ENCODE peak calls at places on chromosomes 2 and 18, in eight cellular contexts. T is A549, M is uterus, Q is HCT116, K is lung, R is HFF-Myc, X is suprapubic skin, U is foreskin fibroblast. P is an unnamed sample.

GRCh38 chr2:182228741-182229140 is 198.1 kb downstream of the PDE1A start:
- DNase-seq in T (no peak), M (no peak), Q (no peak), K (no peak), R (no peak), X (no peak), U (peak; percentile 19), P (no peak)

GRCh38 chr2:160934263-160934662 is 226.0 kb upstream of the TANK start:
- DNase-seq in T (no peak), M (no peak), Q (no peak), K (no peak), R (no peak), X (no peak), U (no peak), P (no peak)

GRCh38 chr2:12217206-12217605 is 470.8 kb downstream of the LPIN1 start:
- DNase-seq in T (no peak), M (no peak), Q (no peak), K (no peak), R (no peak), X (no peak), U (no peak), P (no peak)

GRCh38 chr2:190696792-190697398 is 48.0 kb downstream of the NAB1 start:
- DNase-seq in T (no peak), M (no peak), Q (no peak), K (no peak), R (no peak), X (no peak), U (no peak), P (no peak)

GRCh38 chr18:25349131-25349925 is 2.6 kb downstream of the ZNF521 start:
- DNase-seq in T (no peak), M (peak; percentile 44), Q (no peak), K (no peak), R (peak; percentile 41), X (peak; percentile 73), U (peak; percentile 61), P (no peak)

GRCh38 chr2:133705287-133705686 is 137.0 kb upstream of the NCKAP5 start:
- DNase-seq in T (no peak), M (no peak), Q (no peak), K (no peak), R (no peak), X (no peak), U (no peak), P (no peak)

GRCh38 chr2:188042412-188042811 is 249.3 kb upstream of the GULP1 start:
- DNase-seq in T (no peak), M (no peak), Q (no peak), K (no peak), R (peak; percentile 9), X (no peak), U (peak; percentile 47), P (peak; percentile 78)

GRCh38 chr2:57333221-57333620 is 713.4 kb upstream of the VRK2 start:
- DNase-seq in T (no peak), M (no peak), Q (no peak), K (no peak), R (no peak), X (no peak), U (no peak), P (no peak)

GRCh38 chr2:111168528-111168929 is 47.8 kb downstream of the BCL2L11 start:
- DNase-seq in T (peak; percentile 58), M (no peak), Q (peak; percentile 48), K (no peak), R (peak; percentile 35), X (no peak), U (peak; percentile 73), P (peak; percentile 40)

GRCh38 chr2:120901213-120901612 is 165.5 kb downstream of the GLI2 start:
- DNase-seq in T (no peak), M (no peak), Q (no peak), K (no peak), R (no peak), X (no peak), U (no peak), P (no peak)

GRCh38 chr2:98438190-98439133 is 6.2 kb upstream of the INPP4A start:
- DNase-seq in T (no peak), M (no peak), Q (no peak), K (no peak), R (no peak), X (no peak), U (no peak), P (no peak)

GRCh38 chr2:16120591-16120990 is 180.2 kb downstream of the MYCN start:
- DNase-seq in T (no peak), M (no peak), Q (no peak), K (no peak), R (no peak), X (no peak), U (no peak), P (no peak)

GRCh38 chr18:66616523-66616983 is 12.7 kb upstream of the CDH19 start:
- DNase-seq in T (no peak), M (no peak), Q (no peak), K (no peak), R (no peak), X (no peak), U (no peak), P (no peak)

GRCh38 chr2:188701836-188702235 is 272.3 kb upstream of the COL3A1 start:
- DNase-seq in T (no peak), M (no peak), Q (no peak), K (no peak), R (no peak), X (no peak), U (no peak), P (no peak)

GRCh38 chr2:210557721-210558120 is 1.3 kb downstream of the CPS1 start:
- DNase-seq in T (no peak), M (no peak), Q (no peak), K (no peak), R (no peak), X (no peak), U (no peak), P (no peak)

GRCh38 chr2:72176281-72176680 is 28.6 kb upstream of the CYP26B1 start:
- DNase-seq in T (no peak), M (no peak), Q (no peak), K (no peak), R (no peak), X (no peak), U (no peak), P (no peak)

GRCh38 chr2:102514061-102514785 is 41.2 kb downstream of the SLC9A4 start:
- DNase-seq in T (peak; percentile 71), M (no peak), Q (peak; percentile 27), K (no peak), R (peak; percentile 73), X (no peak), U (peak; percentile 83), P (peak; percentile 91)

GRCh38 chr2:37590119-37590571 is 81.3 kb downstream of the CDC42EP3 start:
- DNase-seq in T (no peak), M (peak; percentile 68), Q (no peak), K (no peak), R (no peak), X (no peak), U (peak; percentile 81), P (no peak)

GRCh38 chr2:144511222-144511855 is 8.6 kb downstream of the ZEB2 start:
- DNase-seq in T (no peak), M (no peak), Q (no peak), K (no peak), R (no peak), X (no peak), U (no peak), P (no peak)

GRCh38 chr2:151886235-151886634 is 58.0 kb upstream of the ARL5A start:
- DNase-seq in T (no peak), M (no peak), Q (no peak), K (no peak), R (no peak), X (no peak), U (no peak), P (no peak)

GRCh38 chr2:39705638-39706037 is 39.9 kb downstream of the TMEM178A start:
- DNase-seq in T (no peak), M (no peak), Q (no peak), K (no peak), R (no peak), X (no peak), U (no peak), P (no peak)

GRCh38 chr2:219071189-219071816 is 10.6 kb upstream of the IHH start:
- DNase-seq in T (no peak), M (no peak), Q (no peak), K (no peak), R (no peak), X (no peak), U (no peak), P (no peak)

DNA sequence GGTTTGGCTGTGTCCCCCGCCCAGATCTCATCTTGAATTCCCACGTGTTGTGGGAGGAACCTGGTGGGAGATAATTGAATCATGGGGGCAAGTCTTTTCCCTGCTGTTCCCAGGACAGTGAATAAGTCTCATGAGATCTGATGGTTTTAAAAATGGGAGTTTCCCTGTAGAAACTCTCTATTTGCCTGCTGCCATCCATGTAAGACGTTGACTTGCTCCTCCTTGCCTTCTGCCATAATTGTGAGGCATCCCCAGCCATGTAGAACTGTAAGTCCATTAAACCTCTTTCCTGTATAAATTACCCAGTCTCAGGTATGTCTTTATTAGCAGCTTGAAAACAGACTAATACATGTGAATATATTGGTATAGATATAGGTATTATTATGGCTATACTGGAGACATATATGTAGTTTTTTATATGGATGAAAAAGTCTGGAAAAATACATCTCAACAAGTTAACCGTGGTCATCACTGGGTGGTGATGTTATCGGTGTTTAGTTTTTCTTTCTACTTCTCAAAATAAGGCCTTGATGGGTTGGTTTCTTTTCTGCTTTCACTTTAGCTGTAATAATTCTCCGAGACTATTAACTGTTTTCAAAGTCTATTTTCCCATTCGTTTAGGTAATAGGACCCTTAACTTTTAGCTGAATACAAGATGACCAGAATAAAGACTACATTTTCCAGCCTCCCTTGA is 39.1 kb upstream of the NCOA1 start:
- DNase-seq in T (no peak), M (no peak), Q (no peak), K (no peak), R (no peak), X (no peak), U (no peak), P (no peak)
- H3K4me3 ChIP-seq in T (no peak overlapping the region), M (no peak overlapping the region), Q (no peak overlapping the region), K (no peak overlapping the region), R (no peak overlapping the region), X (no peak overlapping the region), U (peak overlapping the region; percentile 17), P (no peak overlapping the region)

GRCh38 chr2:70190413-70191243 is at the start of gene C2orf42:
- DNase-seq in T (peak; percentile 99), M (peak; percentile 97), Q (peak; percentile 97), K (peak; percentile 96), R (peak; percentile 91), X (peak; percentile 97), U (peak; percentile 97), P (peak; percentile 90)
- TF ChIP-seq CTCF in T (no peak), M (no peak), Q (no peak), K (no peak), R (no peak), X (no peak), U (no peak), P (no peak)

GRCh38 chr2:110101911-110102774 is 13.5 kb downstream of the MALL start:
- DNase-seq in T (peak; percentile 29), M (no peak), Q (no peak), K (no peak), R (no peak), X (no peak), U (no peak), P (no peak)
- H3K4me3 ChIP-seq in T (peak overlapping the region; percentile 15), M (no peak overlapping the region), Q (peak overlapping the region; percentile 44), K (no peak overlapping the region), R (no peak overlapping the region), X (no peak overlapping the region), U (no peak overlapping the region), P (no peak overlapping the region)

DNA sequence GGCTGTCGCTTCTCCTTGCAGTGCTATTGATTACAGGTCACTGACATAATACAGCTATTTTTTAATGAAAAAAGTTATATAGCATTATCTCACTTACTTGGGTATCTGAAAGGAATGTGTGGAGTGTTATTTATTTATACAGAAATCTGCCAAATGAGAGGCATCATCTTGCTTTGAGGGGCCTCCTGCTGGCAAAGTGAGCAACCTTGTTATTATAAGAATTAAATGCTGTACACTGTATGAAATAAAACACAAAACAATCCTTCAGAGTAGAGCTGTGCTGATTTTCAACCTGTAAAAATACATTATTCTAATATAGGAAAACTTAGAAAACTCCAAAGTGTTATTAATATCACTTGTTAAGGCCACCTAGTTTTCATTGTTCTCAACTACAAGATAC is 20.9 kb downstream of the ERBB4 start:
- DNase-seq in T (no peak), M (no peak), Q (no peak), K (no peak), R (no peak), X (no peak), U (no peak), P (no peak)
- TF ChIP-seq CTCF in T (no peak), M (no peak), Q (no peak), K (no peak), R (no peak), X (no peak), U (no peak), P (peak; percentile 50)